ENCODE peak calls at places on chromosomes 4 and X, in ten cellular contexts. One of them, this sample, is unnamed. For H3K4me1, the result is how much of the 10 kb centered on the place peaks cover.

GRCh38 chr4:173332021-173332487 is 2.1 kb downstream of the HMGB2 start:
- DNase-seq in mesenchymal stem cell: peak
- DNase-seq in hepatocyte: no peak
- DNase-seq in A549: no peak
- DNase-seq in effector memory CD4-positive, alpha-beta T cell: no peak
- DNase-seq in breast epithelium: no peak
- DNase-seq in transverse colon: no peak
- DNase-seq in Peyer's patch: no peak
- DNase-seq in left lung: no peak
- DNase-seq in cardiac muscle cell: peak
- DNase-seq in this sample: no peak

GRCh38 chr4:121072836-121073362 is 564 bp upstream of the NDNF start:
- DNase-seq in mesenchymal stem cell: no peak
- DNase-seq in hepatocyte: peak
- DNase-seq in A549: no peak
- DNase-seq in effector memory CD4-positive, alpha-beta T cell: no peak
- DNase-seq in breast epithelium: no peak
- DNase-seq in transverse colon: peak
- DNase-seq in Peyer's patch: no peak
- DNase-seq in left lung: peak
- DNase-seq in cardiac muscle cell: no peak
- DNase-seq in this sample: peak

GRCh38 chrX:16931371-16931770 is 15.1 kb upstream of the REPS2 start:
- DNase-seq in mesenchymal stem cell: no peak
- DNase-seq in hepatocyte: peak
- DNase-seq in A549: no peak
- DNase-seq in effector memory CD4-positive, alpha-beta T cell: no peak
- DNase-seq in breast epithelium: no peak
- DNase-seq in transverse colon: no peak
- DNase-seq in Peyer's patch: no peak
- DNase-seq in left lung: no peak
- DNase-seq in cardiac muscle cell: no peak
- DNase-seq in this sample: no peak

GRCh38 chr4:83536649-83537352 is 893 bp downstream of the GPAT3 start:
- DNase-seq in mesenchymal stem cell: peak
- DNase-seq in hepatocyte: no peak
- DNase-seq in A549: no peak
- DNase-seq in effector memory CD4-positive, alpha-beta T cell: no peak
- DNase-seq in breast epithelium: no peak
- DNase-seq in transverse colon: peak
- DNase-seq in Peyer's patch: peak
- DNase-seq in left lung: peak
- DNase-seq in cardiac muscle cell: no peak
- DNase-seq in this sample: no peak

GRCh38 chr4:108693211-108693610 is 42.8 kb downstream of the OSTC start:
- DNase-seq in mesenchymal stem cell: no peak
- DNase-seq in hepatocyte: no peak
- DNase-seq in A549: no peak
- DNase-seq in effector memory CD4-positive, alpha-beta T cell: no peak
- DNase-seq in breast epithelium: no peak
- DNase-seq in transverse colon: no peak
- DNase-seq in Peyer's patch: no peak
- DNase-seq in left lung: no peak
- DNase-seq in cardiac muscle cell: no peak
- DNase-seq in this sample: no peak

GRCh38 chrX:17919896-17920446 is 58.9 kb upstream of the RAI2 start:
- DNase-seq in mesenchymal stem cell: no peak
- DNase-seq in hepatocyte: peak
- DNase-seq in A549: no peak
- DNase-seq in effector memory CD4-positive, alpha-beta T cell: no peak
- DNase-seq in breast epithelium: no peak
- DNase-seq in transverse colon: no peak
- DNase-seq in Peyer's patch: no peak
- DNase-seq in left lung: no peak
- DNase-seq in cardiac muscle cell: no peak
- DNase-seq in this sample: no peak

GRCh38 chrX:9471571-9471985 is 6.7 kb downstream of the TBL1X start:
- DNase-seq in mesenchymal stem cell: peak
- DNase-seq in hepatocyte: no peak
- DNase-seq in A549: no peak
- DNase-seq in effector memory CD4-positive, alpha-beta T cell: no peak
- DNase-seq in breast epithelium: no peak
- DNase-seq in transverse colon: no peak
- DNase-seq in Peyer's patch: no peak
- DNase-seq in left lung: no peak
- DNase-seq in cardiac muscle cell: no peak
- DNase-seq in this sample: no peak

GRCh38 chrX:88416002-88416401 is 331.0 kb upstream of the CPXCR1 start:
- DNase-seq in mesenchymal stem cell: no peak
- DNase-seq in hepatocyte: no peak
- DNase-seq in A549: no peak
- DNase-seq in effector memory CD4-positive, alpha-beta T cell: no peak
- DNase-seq in breast epithelium: no peak
- DNase-seq in transverse colon: no peak
- DNase-seq in Peyer's patch: no peak
- DNase-seq in left lung: no peak
- DNase-seq in cardiac muscle cell: no peak
- DNase-seq in this sample: no peak

GRCh38 chrX:39946822-39947221 is 150.9 kb downstream of the BCOR start:
- DNase-seq in mesenchymal stem cell: peak
- DNase-seq in hepatocyte: no peak
- DNase-seq in A549: no peak
- DNase-seq in effector memory CD4-positive, alpha-beta T cell: no peak
- DNase-seq in breast epithelium: no peak
- DNase-seq in transverse colon: no peak
- DNase-seq in Peyer's patch: no peak
- DNase-seq in left lung: no peak
- DNase-seq in cardiac muscle cell: peak
- DNase-seq in this sample: no peak
- H3K27ac ChIP-seq in mesenchymal stem cell: no peak
- H3K27ac ChIP-seq in hepatocyte: no peak
- H3K27ac ChIP-seq in A549: peak
- H3K27ac ChIP-seq in effector memory CD4-positive, alpha-beta T cell: no peak
- H3K27ac ChIP-seq in breast epithelium: no peak
- H3K27ac ChIP-seq in transverse colon: no peak
- H3K27ac ChIP-seq in Peyer's patch: no peak
- H3K27ac ChIP-seq in left lung: no peak
- H3K27ac ChIP-seq in cardiac muscle cell: no peak
- H3K27ac ChIP-seq in this sample: no peak

GRCh38 chr4:38001927-38002326 is 41.7 kb downstream of the PTTG2 start:
- DNase-seq in mesenchymal stem cell: no peak
- DNase-seq in hepatocyte: no peak
- DNase-seq in A549: no peak
- DNase-seq in effector memory CD4-positive, alpha-beta T cell: no peak
- DNase-seq in breast epithelium: no peak
- DNase-seq in transverse colon: no peak
- DNase-seq in Peyer's patch: no peak
- DNase-seq in left lung: no peak
- DNase-seq in cardiac muscle cell: no peak
- DNase-seq in this sample: no peak

GRCh38 chr4:38003628-38004027 is 43.4 kb downstream of the PTTG2 start:
- DNase-seq in mesenchymal stem cell: no peak
- DNase-seq in hepatocyte: no peak
- DNase-seq in A549: no peak
- DNase-seq in effector memory CD4-positive, alpha-beta T cell: no peak
- DNase-seq in breast epithelium: no peak
- DNase-seq in transverse colon: no peak
- DNase-seq in Peyer's patch: no peak
- DNase-seq in left lung: no peak
- DNase-seq in cardiac muscle cell: no peak
- DNase-seq in this sample: no peak

GRCh38 chr4:38002451-38003071 is 42.4 kb downstream of the PTTG2 start:
- DNase-seq in mesenchymal stem cell: no peak
- DNase-seq in hepatocyte: no peak
- DNase-seq in A549: no peak
- DNase-seq in effector memory CD4-positive, alpha-beta T cell: no peak
- DNase-seq in breast epithelium: no peak
- DNase-seq in transverse colon: no peak
- DNase-seq in Peyer's patch: no peak
- DNase-seq in left lung: no peak
- DNase-seq in cardiac muscle cell: no peak
- DNase-seq in this sample: no peak

GRCh38 chr4:38004062-38004461 is 43.9 kb downstream of the PTTG2 start:
- DNase-seq in mesenchymal stem cell: peak
- DNase-seq in hepatocyte: no peak
- DNase-seq in A549: no peak
- DNase-seq in effector memory CD4-positive, alpha-beta T cell: no peak
- DNase-seq in breast epithelium: no peak
- DNase-seq in transverse colon: no peak
- DNase-seq in Peyer's patch: no peak
- DNase-seq in left lung: no peak
- DNase-seq in cardiac muscle cell: peak
- DNase-seq in this sample: no peak

DNA sequence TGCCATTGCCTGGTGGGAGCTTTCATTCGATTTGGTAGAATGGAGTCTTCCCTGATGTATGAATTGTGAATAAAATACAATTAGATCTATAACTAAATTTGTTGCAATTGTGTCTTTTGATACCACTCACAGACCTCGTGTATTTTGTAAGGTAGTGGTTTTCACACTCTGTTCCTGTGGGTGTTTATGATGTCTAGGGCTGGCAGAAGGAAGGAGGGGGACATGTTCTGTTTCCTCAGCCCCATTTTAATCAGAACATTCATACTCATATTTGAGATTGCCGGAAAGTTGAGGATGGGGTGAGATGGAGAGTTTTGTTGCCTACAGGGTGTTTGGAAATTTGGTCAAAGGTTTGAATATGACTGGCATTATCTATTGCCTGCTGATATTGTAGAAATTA is 42.9 kb downstream of the PTTG2 start:
- DNase-seq in mesenchymal stem cell: no peak
- DNase-seq in hepatocyte: no peak
- DNase-seq in A549: no peak
- DNase-seq in effector memory CD4-positive, alpha-beta T cell: no peak
- DNase-seq in breast epithelium: no peak
- DNase-seq in transverse colon: no peak
- DNase-seq in Peyer's patch: no peak
- DNase-seq in left lung: no peak
- DNase-seq in cardiac muscle cell: no peak
- DNase-seq in this sample: no peak
- H3K4me1 ChIP-seq in mesenchymal stem cell: under half
- H3K4me1 ChIP-seq in hepatocyte: under half
- H3K4me1 ChIP-seq in A549: under half
- H3K4me1 ChIP-seq in effector memory CD4-positive, alpha-beta T cell: under half
- H3K4me1 ChIP-seq in breast epithelium: under half
- H3K4me1 ChIP-seq in transverse colon: under half
- H3K4me1 ChIP-seq in Peyer's patch: under half
- H3K4me1 ChIP-seq in left lung: under half
- H3K4me1 ChIP-seq in cardiac muscle cell: under half
- H3K4me1 ChIP-seq in this sample: under half

DNA sequence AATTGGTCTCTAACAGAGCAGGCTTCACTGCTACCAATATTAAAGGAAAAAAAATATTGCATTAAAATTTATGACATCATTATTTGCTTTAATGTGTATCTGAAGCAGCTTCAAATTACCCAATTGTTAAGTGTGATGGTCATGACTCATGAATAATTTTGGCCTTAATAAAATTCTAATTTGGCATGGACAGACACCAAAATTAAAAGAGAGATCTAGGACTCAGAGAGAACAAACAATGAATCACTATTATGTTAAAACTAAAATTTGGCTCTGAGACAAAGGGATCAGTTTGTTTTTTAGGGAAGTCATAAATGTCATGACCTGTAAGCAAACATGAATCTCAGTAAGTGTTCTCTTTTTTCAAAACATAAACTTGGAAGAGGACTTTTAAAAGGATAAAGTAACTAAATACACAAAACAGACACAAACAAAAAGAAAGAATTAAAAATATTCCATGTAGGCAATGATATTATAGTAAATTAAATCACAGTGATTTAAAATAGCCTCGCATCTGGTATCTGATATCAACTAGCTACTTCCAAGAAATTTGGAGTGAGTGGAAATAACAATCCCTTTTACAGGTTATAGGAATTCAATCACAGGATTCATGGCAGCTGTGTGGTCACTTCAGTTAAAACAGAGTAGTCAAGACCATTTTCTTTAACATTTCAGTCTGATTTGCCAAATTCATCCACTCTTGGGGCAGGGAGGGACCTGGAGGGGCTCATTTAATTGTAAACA is 11.6 kb downstream of the VEGFC start:
- DNase-seq in mesenchymal stem cell: no peak
- DNase-seq in hepatocyte: no peak
- DNase-seq in A549: no peak
- DNase-seq in effector memory CD4-positive, alpha-beta T cell: no peak
- DNase-seq in breast epithelium: no peak
- DNase-seq in transverse colon: no peak
- DNase-seq in Peyer's patch: no peak
- DNase-seq in left lung: no peak
- DNase-seq in cardiac muscle cell: peak
- DNase-seq in this sample: no peak
- H3K27ac ChIP-seq in mesenchymal stem cell: no peak
- H3K27ac ChIP-seq in hepatocyte: no peak
- H3K27ac ChIP-seq in A549: peak
- H3K27ac ChIP-seq in effector memory CD4-positive, alpha-beta T cell: no peak
- H3K27ac ChIP-seq in breast epithelium: peak
- H3K27ac ChIP-seq in transverse colon: no peak
- H3K27ac ChIP-seq in Peyer's patch: no peak
- H3K27ac ChIP-seq in left lung: no peak
- H3K27ac ChIP-seq in cardiac muscle cell: no peak
- H3K27ac ChIP-seq in this sample: peak

GRCh38 chrX:152895724-152896420 is 2.0 kb upstream of the ZNF185 start:
- DNase-seq in mesenchymal stem cell: no peak
- DNase-seq in hepatocyte: no peak
- DNase-seq in A549: no peak
- DNase-seq in effector memory CD4-positive, alpha-beta T cell: no peak
- DNase-seq in breast epithelium: peak
- DNase-seq in transverse colon: peak
- DNase-seq in Peyer's patch: peak
- DNase-seq in left lung: no peak
- DNase-seq in cardiac muscle cell: no peak
- DNase-seq in this sample: no peak

GRCh38 chrX:152898442-152898841 is 575 bp downstream of the ZNF185 start:
- DNase-seq in mesenchymal stem cell: no peak
- DNase-seq in hepatocyte: no peak
- DNase-seq in A549: no peak
- DNase-seq in effector memory CD4-positive, alpha-beta T cell: no peak
- DNase-seq in breast epithelium: no peak
- DNase-seq in transverse colon: no peak
- DNase-seq in Peyer's patch: no peak
- DNase-seq in left lung: no peak
- DNase-seq in cardiac muscle cell: no peak
- DNase-seq in this sample: no peak

GRCh38 chrX:152899111-152899873 is 1.4 kb downstream of the ZNF185 start:
- DNase-seq in mesenchymal stem cell: no peak
- DNase-seq in hepatocyte: no peak
- DNase-seq in A549: no peak
- DNase-seq in effector memory CD4-positive, alpha-beta T cell: no peak
- DNase-seq in breast epithelium: no peak
- DNase-seq in transverse colon: no peak
- DNase-seq in Peyer's patch: no peak
- DNase-seq in left lung: no peak
- DNase-seq in cardiac muscle cell: no peak
- DNase-seq in this sample: no peak

GRCh38 chrX:152896450-152896849 is 1.4 kb upstream of the ZNF185 start:
- DNase-seq in mesenchymal stem cell: no peak
- DNase-seq in hepatocyte: no peak
- DNase-seq in A549: peak
- DNase-seq in effector memory CD4-positive, alpha-beta T cell: no peak
- DNase-seq in breast epithelium: no peak
- DNase-seq in transverse colon: no peak
- DNase-seq in Peyer's patch: no peak
- DNase-seq in left lung: no peak
- DNase-seq in cardiac muscle cell: no peak
- DNase-seq in this sample: no peak

DNA sequence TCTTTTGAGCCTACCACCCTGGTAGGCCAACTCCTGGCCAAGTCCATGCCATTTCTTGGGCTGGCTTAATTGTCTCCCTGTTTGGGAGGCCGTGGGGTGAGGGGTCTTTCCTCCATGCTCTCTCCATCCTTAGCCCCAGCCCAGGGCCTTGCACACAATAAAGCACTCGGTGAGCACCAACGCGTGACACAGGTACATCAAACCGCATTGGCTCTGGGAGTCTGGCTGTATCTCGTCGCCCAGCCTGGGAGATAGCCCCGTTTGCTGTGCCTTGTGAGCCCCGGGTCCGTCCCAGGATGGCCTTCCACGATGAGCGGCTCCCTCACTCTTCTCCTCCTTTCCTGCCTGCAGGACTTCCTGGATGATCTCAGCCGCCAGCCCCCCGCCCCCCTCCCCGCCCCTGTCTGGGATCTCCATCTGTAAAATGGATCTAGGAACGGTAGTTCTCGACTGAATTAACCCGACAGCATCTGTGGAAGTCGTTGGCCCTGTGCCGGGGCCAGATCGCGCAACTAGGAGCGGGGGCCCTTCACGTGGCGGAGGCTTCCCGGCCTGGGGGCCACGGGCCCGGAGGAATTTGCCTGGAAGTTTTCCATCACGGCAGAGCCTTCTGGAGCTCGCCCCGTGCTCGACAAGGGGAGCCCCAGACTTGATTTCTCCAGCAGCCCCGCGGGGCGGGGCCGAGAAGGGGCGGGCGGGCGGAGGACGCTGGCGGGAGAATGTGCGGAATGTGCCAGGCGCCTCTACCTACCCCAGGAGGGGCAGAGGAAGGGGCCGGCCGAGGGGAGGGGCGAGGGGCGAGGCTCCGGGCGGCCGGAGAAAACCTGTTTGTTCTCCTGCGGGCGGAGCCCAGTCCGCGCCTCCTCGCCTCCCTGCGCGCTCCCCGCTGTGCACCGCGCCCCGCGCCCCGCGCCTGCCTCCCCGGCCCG is at the start of gene ZNF185:
- DNase-seq in mesenchymal stem cell: no peak
- DNase-seq in hepatocyte: peak
- DNase-seq in A549: peak
- DNase-seq in effector memory CD4-positive, alpha-beta T cell: no peak
- DNase-seq in breast epithelium: peak
- DNase-seq in transverse colon: peak
- DNase-seq in Peyer's patch: no peak
- DNase-seq in left lung: peak
- DNase-seq in cardiac muscle cell: peak
- DNase-seq in this sample: peak
- H3K4me1 ChIP-seq in mesenchymal stem cell: under half
- H3K4me1 ChIP-seq in hepatocyte: under half
- H3K4me1 ChIP-seq in A549: under half
- H3K4me1 ChIP-seq in effector memory CD4-positive, alpha-beta T cell: under half
- H3K4me1 ChIP-seq in breast epithelium: under half
- H3K4me1 ChIP-seq in transverse colon: under half
- H3K4me1 ChIP-seq in Peyer's patch: under half
- H3K4me1 ChIP-seq in left lung: under half
- H3K4me1 ChIP-seq in cardiac muscle cell: under half
- H3K4me1 ChIP-seq in this sample: under half

This sample was measured in adrenal gland.